ENCODE peak calls at places on chromosomes 12 and 14, in four cellular contexts. T is stimulated activated CD8-positive, alpha-beta memory T cell treated with anti-CD3 and anti-CD28 coated beads, Interleukin-12 subunit alpha, Interleukin-12 subunit beta, amount 100 ng/mL, for 1 hour; O is caudate nucleus; H is naive thymus-derived CD4-positive, alpha-beta T cell. X is an unnamed sample.

GRCh38 chr12:111404362-111405148 is 1.2 kb upstream of the SH2B3 start:
- DNase-seq in T (no peak), O (no peak), H (no peak), X (no peak)

GRCh38 chr12:125403145-125403789 is 338.0 kb downstream of the AACS start:
- DNase-seq in T (no peak), O (no peak), H (no peak), X (peak)

GRCh38 chr14:23356036-23356435 is 3.3 kb upstream of the SLC22A17 start:
- DNase-seq in T (no peak), O (no peak), H (no peak), X (no peak)

GRCh38 chr12:76236640-76237039 is 111.6 kb downstream of the BBS10 start:
- DNase-seq in T (no peak), O (no peak), H (no peak), X (no peak)

GRCh38 chr12:74646831-74647230 is 109.2 kb downstream of the ATXN7L3B start:
- DNase-seq in T (no peak), O (no peak), H (no peak), X (peak)

GRCh38 chr14:23483216-23483854 is 13.8 kb downstream of the NGDN start:
- DNase-seq in T (no peak), O (peak), H (no peak), X (no peak)

GRCh38 chr12:118345355-118345754 is 27.4 kb downstream of the TAOK3 start:
- DNase-seq in T (no peak), O (no peak), H (no peak), X (no peak)

GRCh38 chr12:106301611-106302321 is 767 bp upstream of the TCP11L2 start:
- DNase-seq in T (peak), O (peak), H (peak), X (peak)

GRCh38 chr12:116885496-116885895 is 4.3 kb upstream of the HRK start:
- DNase-seq in T (no peak), O (no peak), H (no peak), X (no peak)

GRCh38 chr12:56338643-56339422 is at the start of gene IL23A:
- DNase-seq in T (peak), O (no peak), H (peak), X (peak)

GRCh38 chr14:50542941-50543418 is 10.6 kb upstream of the MAP4K5 start:
- DNase-seq in T (no peak), O (peak), H (peak), X (peak)

GRCh38 chr12:132711169-132711843 is 664 bp downstream of the PGAM5 start:
- DNase-seq in T (no peak), O (no peak), H (no peak), X (peak)

GRCh38 chr14:61565836-61566536 is 129.3 kb upstream of the HIF1A start:
- DNase-seq in T (no peak), O (no peak), H (no peak), X (no peak)

GRCh38 chr12:48695859-48696258 is 13.8 kb upstream of the KANSL2 start:
- DNase-seq in T (no peak), O (no peak), H (no peak), X (no peak)

GRCh38 chr14:100451264-100451663 is 128.1 kb downstream of the SLC25A47 start:
- DNase-seq in T (no peak), O (no peak), H (no peak), X (no peak)

GRCh38 chr12:124248862-124249825 is 45.7 kb upstream of the RFLNA start:
- DNase-seq in T (no peak), O (no peak), H (no peak), X (peak)

GRCh38 chr12:728781-729180 is 23.6 kb upstream of the WNK1 start:
- DNase-seq in T (no peak), O (no peak), H (peak), X (peak)

GRCh38 chr12:108342985-108343384 is 3.9 kb upstream of the CMKLR1 start:
- DNase-seq in T (no peak), O (no peak), H (no peak), X (no peak)

GRCh38 chr12:98745578-98746391 is 100.7 kb downstream of the APAF1 start:
- DNase-seq in T (no peak), O (no peak), H (no peak), X (no peak)

GRCh38 chr12:69456239-69456638 is 13.9 kb upstream of the FRS2 start:
- DNase-seq in T (no peak), O (no peak), H (no peak), X (no peak)

GRCh38 chr12:124695861-124696260 is 128.4 kb upstream of the NCOR2 start:
- DNase-seq in T (no peak), O (no peak), H (no peak), X (peak)

GRCh38 chr14:52073251-52073650 is 4.4 kb upstream of the NID2 start:
- DNase-seq in T (no peak), O (no peak), H (no peak), X (no peak)

GRCh38 chr12:102413396-102413795 is 67.0 kb downstream of the IGF1 start:
- DNase-seq in T (no peak), O (no peak), H (no peak), X (no peak)

GRCh38 chr12:40692617-40693502 is 621 bp downstream of the CNTN1 start:
- DNase-seq in T (no peak), O (peak), H (no peak), X (no peak)

GRCh38 chr12:132866251-132866828 is 21.1 kb downstream of the CHFR start:
- DNase-seq in T (no peak), O (no peak), H (no peak), X (peak)

GRCh38 chr12:12776261-12776660 is 9.2 kb upstream of the APOLD1 start:
- DNase-seq in T (no peak), O (no peak), H (no peak), X (no peak)

GRCh38 chr12:50314629-50315312 is 31.5 kb upstream of the LIMA1 start:
- DNase-seq in T (no peak), O (no peak), H (no peak), X (peak)

GRCh38 chr14:102280376-102280962 is 24.5 kb downstream of the MOK start:
- DNase-seq in T (no peak), O (no peak), H (no peak), X (peak)

GRCh38 chr12:31778687-31779086 is 49.9 kb upstream of the AMN1 start:
- DNase-seq in T (no peak), O (no peak), H (no peak), X (no peak)